ENCODE peak calls at places on chromosomes 1 and 21, in six cellular contexts. M is PC-9, J is tibial nerve, X is PC-3, H is heart left ventricle, D is uterus. L is an unnamed sample.
A peak's percentile ranks its signal among the peaks of the same experiment; 100 is the strongest.

GRCh38 chr1:228988655-228989054 is 253.4 kb downstream of the RHOU start:
- DNase-seq in D (no peak), H (no peak), X (no peak), J (no peak), M (no peak), L (no peak)

GRCh38 chr1:176696109-176696508 is 233.1 kb downstream of the PAPPA2 start:
- DNase-seq in D (no peak), H (no peak), M (no peak), J (no peak), X (peak; percentile 69), L (no peak)

GRCh38 chr1:42348498-42348897 is 13.5 kb upstream of the FOXJ3 start:
- DNase-seq in J (no peak), H (no peak), M (no peak), X (no peak), D (no peak), L (no peak)

GRCh38 chr1:178050084-178050483 is 43.8 kb upstream of the RASAL2 start:
- DNase-seq in M (no peak), X (no peak), D (no peak), J (no peak), H (no peak), L (no peak)

GRCh38 chr1:116134178-116134773 is 23.1 kb downstream of the MAB21L3 start:
- DNase-seq in D (no peak), M (no peak), J (no peak), H (no peak), X (peak; percentile 43), L (no peak)

GRCh38 chr21:36849461-36849860 is 117.0 kb downstream of the HLCS start:
- DNase-seq in H (no peak), M (no peak), J (no peak), D (no peak), X (no peak), L (no peak)

GRCh38 chr1:203267347-203267846 is 37.9 kb upstream of the BTG2 start:
- DNase-seq in J (peak; percentile 85), X (peak; percentile 98), M (peak; percentile 68), D (peak; percentile 89), H (peak; percentile 81), L (peak; percentile 82)

GRCh38 chr1:67290236-67290635 is 17.4 kb upstream of the IL12RB2 start:
- DNase-seq in M (no peak), J (no peak), H (no peak), D (no peak), X (no peak), L (no peak)

GRCh38 chr1:224333939-224334701 is 4.1 kb upstream of the NVL start:
- DNase-seq in J (no peak), X (peak; percentile 52), M (no peak), D (no peak), H (no peak), L (no peak)

GRCh38 chr1:224763126-224763764 is 147.1 kb downstream of the CNIH3 start:
- DNase-seq in D (no peak), M (no peak), X (no peak), H (no peak), J (no peak), L (no peak)

GRCh38 chr1:230126529-230127104 is 59.6 kb downstream of the GALNT2 start:
- DNase-seq in M (no peak), H (no peak), J (no peak), D (no peak), X (no peak), L (no peak)
- H3K4me1 ChIP-seq in M (peaks cover 14% of the 10 kb centered on the region), H (no peaks in the 10 kb centered on the region), J (peaks cover 25% of the 10 kb centered on the region), D (no peaks in the 10 kb centered on the region), X (peaks cover 26% of the 10 kb centered on the region), L (no peaks in the 10 kb centered on the region)

GRCh38 chr1:239478069-239478468 is 91.7 kb downstream of the CHRM3 start:
- DNase-seq in M (no peak), X (no peak), J (no peak), H (no peak), D (no peak), L (no peak)
- H3K4me1 ChIP-seq in M (no peaks in the 10 kb centered on the region), X (peaks cover 11% of the 10 kb centered on the region), J (no peaks in the 10 kb centered on the region), H (no peaks in the 10 kb centered on the region), D (no peaks in the 10 kb centered on the region), L (no peaks in the 10 kb centered on the region)

GRCh38 chr1:12434686-12435085 is 183.3 kb downstream of the DHRS3 start:
- DNase-seq in M (no peak), D (no peak), J (no peak), X (no peak), H (no peak), L (no peak)

GRCh38 chr1:12437629-12438028 is 180.4 kb downstream of the DHRS3 start:
- DNase-seq in H (no peak), J (no peak), X (no peak), M (no peak), D (no peak), L (no peak)

GRCh38 chr1:12435639-12436344 is 182.2 kb downstream of the DHRS3 start:
- DNase-seq in X (peak; percentile 25), J (no peak), D (no peak), H (no peak), M (no peak), L (no peak)

GRCh38 chr1:12436817-12437599 is 181.0 kb downstream of the DHRS3 start:
- DNase-seq in M (no peak), H (no peak), X (peak; percentile 94), J (no peak), D (no peak), L (no peak)

GRCh38 chr1:12436345-12436658 is 181.7 kb downstream of the DHRS3 start:
- DNase-seq in X (no peak), D (no peak), M (no peak), H (no peak), J (no peak), L (no peak)
- H3K4me1 ChIP-seq in X (peaks cover 60% of the 10 kb centered on the region), D (peaks cover 8% of the 10 kb centered on the region), M (peaks cover 35% of the 10 kb centered on the region), H (peaks cover 44% of the 10 kb centered on the region), J (peaks cover 44% of the 10 kb centered on the region), L (no peaks in the 10 kb centered on the region)

DNA sequence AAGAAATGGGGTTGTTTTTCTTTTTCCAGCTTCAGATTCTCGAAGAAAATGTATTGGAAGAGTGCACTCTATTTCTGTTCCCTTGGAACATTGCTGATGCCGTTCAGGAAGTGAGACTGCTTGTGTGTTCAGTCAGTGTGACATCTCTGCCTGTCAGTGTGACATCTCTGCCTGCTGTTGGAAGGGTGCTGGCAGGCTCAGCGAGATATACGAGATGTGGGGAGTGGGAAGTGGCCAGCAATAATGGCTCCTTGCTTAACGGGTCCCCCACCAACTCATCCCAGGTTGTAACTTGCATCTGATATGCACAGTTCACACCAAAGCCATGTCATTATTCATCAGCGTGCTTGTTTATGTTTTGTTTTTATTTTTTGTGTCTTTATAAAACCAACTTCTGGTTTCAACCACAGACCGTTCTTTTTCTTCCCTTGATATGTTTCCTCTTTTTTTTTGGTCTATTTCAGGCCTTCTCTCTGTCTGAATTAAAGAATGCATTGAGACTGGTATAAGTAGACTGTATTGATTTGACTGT is 145.4 kb downstream of the GALNT2 start:
- DNase-seq in D (no peak), M (no peak), H (no peak), J (no peak), X (no peak), L (peak; percentile 27)
- H3K4me1 ChIP-seq in D (no peaks in the 10 kb centered on the region), M (no peaks in the 10 kb centered on the region), H (peaks cover 16% of the 10 kb centered on the region), J (peaks cover 55% of the 10 kb centered on the region), X (no peaks in the 10 kb centered on the region), L (peaks cover 5% of the 10 kb centered on the region)

DNA sequence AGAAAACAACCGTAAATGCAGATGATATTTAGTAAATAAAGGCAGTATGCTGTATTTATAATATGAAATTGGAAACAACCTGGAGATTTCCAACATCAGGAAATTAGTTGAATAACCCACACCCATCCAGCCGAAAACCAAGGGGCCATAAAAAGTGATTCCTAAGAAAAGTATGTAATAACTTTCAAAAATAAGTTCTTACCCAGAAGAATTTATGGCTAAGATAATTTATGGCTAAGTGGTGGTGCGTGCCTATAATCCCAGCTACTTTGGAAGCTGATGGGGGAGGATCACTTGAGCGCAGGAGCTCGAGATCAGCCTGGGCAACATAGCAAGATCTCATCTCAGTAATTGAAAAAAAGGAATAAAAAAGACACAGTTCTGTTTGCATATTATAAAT is 43.2 kb downstream of the TMCO4 start:
- DNase-seq in M (no peak), X (peak; percentile 15), H (no peak), D (no peak), J (no peak), L (no peak)
- H3K4me1 ChIP-seq in M (no peaks in the 10 kb centered on the region), X (peaks cover 28% of the 10 kb centered on the region), H (no peaks in the 10 kb centered on the region), D (no peaks in the 10 kb centered on the region), J (no peaks in the 10 kb centered on the region), L (no peaks in the 10 kb centered on the region)